ENCODE peak calls at places on chromosomes 5 and 9, in six cellular contexts. O, E, K, D, J and Q are unnamed samples.
A peak's percentile ranks its signal among the peaks of the same experiment; 100 is the strongest.

GRCh38 chr5:122332589-122333555 is 20.8 kb downstream of the SNCAIP start:
- DNase-seq in J (no peak), K (no peak), E (no peak), O (no peak), D (no peak), Q (no peak)

GRCh38 chr9:37963936-37964739 is 60.2 kb upstream of the SLC25A51 start:
- DNase-seq in O (peak; percentile 60), J (peak; percentile 96), K (peak; percentile 77), E (no peak), D (peak; percentile 71), Q (no peak)

GRCh38 chr5:150400327-150401075 is 12.2 kb downstream of the CD74 start:
- DNase-seq in J (no peak), D (no peak), E (no peak), K (no peak), O (no peak), Q (no peak)

GRCh38 chr9:75957095-75957494 is 66.6 kb downstream of the PCSK5 start:
- DNase-seq in D (no peak), E (no peak), O (no peak), K (no peak), J (no peak), Q (no peak)

GRCh38 chr9:89648247-89649000 is 43.6 kb downstream of the GADD45G start:
- DNase-seq in D (no peak), E (no peak), O (no peak), J (no peak), K (no peak), Q (no peak)

GRCh38 chr5:366541-367357 is 45.2 kb downstream of the AHRR start:
- DNase-seq in K (no peak), E (no peak), D (no peak), O (peak; percentile 86), J (no peak), Q (peak; percentile 37)

GRCh38 chr5:126385509-126385908 is 37.7 kb upstream of the GRAMD2B start:
- DNase-seq in D (no peak), E (no peak), J (no peak), K (no peak), O (no peak), Q (no peak)

GRCh38 chr5:10354048-10354872 is 765 bp downstream of the MARCHF6 start:
- DNase-seq in E (peak; percentile 43), K (no peak), D (no peak), O (peak; percentile 77), J (peak; percentile 63), Q (no peak)

GRCh38 chr9:119366909-119367690 is 2.1 kb downstream of the BRINP1 start:
- DNase-seq in O (no peak), E (no peak), D (no peak), K (no peak), J (no peak), Q (no peak)

GRCh38 chr9:8823131-8823895 is 1023.7 kb upstream of the DMAC1 start:
- DNase-seq in J (no peak), D (no peak), E (no peak), K (no peak), O (no peak), Q (no peak)

GRCh38 chr5:14108170-14108996 is 34.8 kb upstream of the TRIO start:
- DNase-seq in E (peak; percentile 69), J (peak; percentile 89), O (peak; percentile 72), D (peak; percentile 73), K (no peak), Q (no peak)

GRCh38 chr9:17082343-17082742 is 52.5 kb upstream of the CNTLN start:
- DNase-seq in E (peak; percentile 60), D (peak; percentile 18), K (no peak), J (peak; percentile 32), O (no peak), Q (no peak)

GRCh38 chr5:153543959-153544470 is 53.5 kb downstream of the GRIA1 start:
- DNase-seq in O (no peak), D (no peak), J (no peak), K (no peak), E (no peak), Q (no peak)

GRCh38 chr5:58459276-58459859 is 518 bp downstream of the PLK2 start:
- DNase-seq in E (peak; percentile 42), J (peak; percentile 64), O (no peak), K (no peak), D (no peak), Q (no peak)

GRCh38 chr5:50553560-50553984 is 112.5 kb upstream of the EMB start:
- DNase-seq in E (no peak), D (no peak), K (no peak), O (peak; percentile 39), J (no peak), Q (no peak)

GRCh38 chr9:133496901-133497411 is 18.1 kb upstream of the SLC2A6 start:
- DNase-seq in J (no peak), D (no peak), O (no peak), E (no peak), K (no peak), Q (no peak)

GRCh38 chr5:128973244-128973643 is 8.0 kb downstream of the SLC27A6 start:
- DNase-seq in K (no peak), E (no peak), D (no peak), J (no peak), O (no peak), Q (no peak)

GRCh38 chr9:89386797-89387196 is 68.5 kb downstream of the SECISBP2 start:
- DNase-seq in D (no peak), K (peak; percentile 63), J (no peak), E (no peak), O (no peak), Q (no peak)

GRCh38 chr5:147384346-147385193 is 125.3 kb downstream of the DPYSL3 start:
- DNase-seq in J (no peak), E (no peak), K (no peak), O (no peak), D (no peak), Q (no peak)

GRCh38 chr5:98519530-98519929 is 253.9 kb upstream of the RGMB start:
- DNase-seq in J (no peak), K (no peak), E (no peak), D (no peak), O (peak; percentile 5), Q (no peak)

GRCh38 chr5:158640581-158640980 is 459.1 kb downstream of the EBF1 start:
- DNase-seq in D (no peak), E (no peak), K (no peak), J (peak; percentile 30), O (peak; percentile 44), Q (no peak)

GRCh38 chr9:115717711-115718173 is 435.8 kb upstream of the PAPPA start:
- DNase-seq in D (peak; percentile 7), K (no peak), E (no peak), J (peak; percentile 31), O (no peak), Q (no peak)

GRCh38 chr9:135281151-135281550 is 193.7 kb downstream of the OLFM1 start:
- DNase-seq in K (no peak), E (peak; percentile 67), J (no peak), O (no peak), D (no peak), Q (no peak)

GRCh38 chr5:168047043-168047668 is 244.3 kb upstream of the WWC1 start:
- DNase-seq in E (peak; percentile 72), K (no peak), O (peak; percentile 42), J (peak; percentile 61), D (no peak), Q (no peak)

GRCh38 chr5:154625031-154625430 is 130.1 kb upstream of the LARP1 start:
- DNase-seq in J (no peak), K (no peak), D (no peak), E (no peak), O (no peak), Q (no peak)

GRCh38 chr5:59433174-59433573 is 460.4 kb downstream of the PDE4D start:
- DNase-seq in O (no peak), J (no peak), K (no peak), E (no peak), D (no peak), Q (no peak)

GRCh38 chr5:52961238-52961637 is 27.9 kb upstream of the ITGA2 start:
- DNase-seq in K (no peak), O (no peak), E (no peak), J (no peak), D (no peak), Q (no peak)

GRCh38 chr9:134379774-134380431 is 53.6 kb downstream of the RXRA start:
- DNase-seq in J (no peak), K (no peak), D (no peak), O (no peak), E (no peak), Q (no peak)

GRCh38 chr5:134136221-134136631 is 21.7 kb downstream of the TCF7 start:
- DNase-seq in E (no peak), D (no peak), K (peak; percentile 39), J (no peak), O (no peak), Q (peak; percentile 29)

GRCh38 chr5:127419007-127419406 is 98.4 kb upstream of the PRRC1 start:
- DNase-seq in J (no peak), D (no peak), K (no peak), E (no peak), O (no peak), Q (no peak)
- TF ChIP-seq CTCF in J (no peak), D (no peak), K (no peak), E (no peak), O (no peak), Q (no peak)

GRCh38 chr9:7360513-7360912 is 439.1 kb downstream of the DMAC1 start:
- DNase-seq in J (no peak), D (no peak), E (peak; percentile 66), K (no peak), O (no peak), Q (no peak)
- TF ChIP-seq CTCF in J (no peak), D (no peak), E (peak; percentile 57), K (no peak), O (peak; percentile 36), Q (peak; percentile 18)

DNA sequence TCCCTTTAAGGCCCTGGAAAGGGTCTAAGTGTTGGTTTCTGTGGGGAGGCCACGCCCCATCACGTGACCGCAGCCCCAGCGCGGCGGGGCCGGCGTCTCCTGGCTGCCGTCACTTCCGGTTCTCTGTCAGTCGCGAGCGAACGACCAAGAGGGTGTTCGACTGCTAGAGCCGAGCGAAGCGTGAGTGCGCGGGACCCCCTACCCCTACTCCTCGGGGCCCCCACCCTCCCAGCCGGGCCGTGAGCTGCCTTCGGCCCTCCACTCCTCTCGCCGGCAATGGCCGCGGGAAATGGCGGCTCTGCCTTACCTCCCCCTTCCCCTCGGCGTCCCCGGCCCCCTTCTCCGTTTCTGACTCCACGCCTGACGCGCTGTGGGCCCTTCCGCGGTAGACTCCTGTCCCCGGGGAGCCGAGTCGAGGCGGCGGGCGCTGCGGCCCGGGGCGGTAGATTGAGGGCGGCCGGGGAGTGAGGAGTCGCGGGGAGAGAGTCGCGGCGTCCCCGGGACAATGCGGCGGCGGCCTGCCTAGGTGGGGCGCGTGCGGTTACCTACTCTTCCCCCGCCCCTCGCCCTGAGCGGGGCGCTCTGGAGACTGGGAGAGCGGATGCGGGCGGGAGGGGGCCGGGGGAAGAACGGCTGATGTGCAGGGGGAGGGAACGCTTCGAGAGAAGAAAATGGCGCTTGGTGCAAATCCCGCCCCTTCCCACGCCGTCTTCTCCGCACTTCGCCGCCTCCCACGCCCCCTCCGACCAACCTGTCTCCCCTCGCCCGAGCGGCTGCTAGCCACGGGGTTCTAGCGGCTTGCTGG is at the start of gene SUB1:
- DNase-seq in K (peak; percentile 95), E (peak; percentile 95), J (peak; percentile 93), O (peak; percentile 97), D (peak; percentile 70), Q (peak; percentile 92)
- TF ChIP-seq CTCF in K (no peak), E (no peak), J (no peak), O (no peak), D (no peak), Q (no peak)

GRCh38 chr5:39337516-39337915 is 26.8 kb downstream of the C9 start:
- DNase-seq in D (no peak), J (no peak), K (no peak), O (no peak), E (no peak), Q (no peak)

GRCh38 chr5:39341934-39342333 is 22.4 kb downstream of the C9 start:
- DNase-seq in K (no peak), O (no peak), E (no peak), D (no peak), J (no peak), Q (no peak)

GRCh38 chr5:39340486-39340885 is 23.8 kb downstream of the C9 start:
- DNase-seq in O (no peak), E (no peak), D (no peak), J (no peak), K (no peak), Q (no peak)
- TF ChIP-seq CTCF in O (no peak), E (no peak), D (no peak), J (no peak), K (no peak), Q (no peak)